ENCODE peak calls at places on chromosomes 13 and 19, in five cellular contexts. G is thoracic aorta, Z is DND-41, W is mesendoderm, J is cardiac muscle cell. D is an unnamed sample.

GRCh38 chr13:23763328-23763727 is 125.9 kb downstream of the MIPEP start:
- DNase-seq in G (no peak), Z (no peak), J (no peak), W (no peak), D (no peak)

GRCh38 chr19:37362733-37363132 is 8.2 kb upstream of the ZNF527 start:
- DNase-seq in Z (no peak), W (peak; percentile 76), J (peak; percentile 5), G (no peak), D (no peak)

GRCh38 chr13:49409008-49409407 is 34.9 kb downstream of the CAB39L start:
- DNase-seq in W (no peak), G (no peak), Z (no peak), J (no peak), D (no peak)

GRCh38 chr13:84607614-84608013 is 725.3 kb upstream of the SLITRK1 start:
- DNase-seq in G (peak; percentile 6), W (no peak), J (peak; percentile 61), Z (no peak), D (peak; percentile 17)

GRCh38 chr19:28883241-28883693 is 329.7 kb downstream of the UQCRFS1 start:
- DNase-seq in G (no peak), W (peak; percentile 11), J (peak; percentile 40), Z (no peak), D (no peak)

GRCh38 chr19:1266116-1266817 is 2.9 kb upstream of the CIRBP start:
- DNase-seq in W (peak; percentile 91), G (no peak), J (peak; percentile 87), Z (peak; percentile 54), D (peak; percentile 90)

GRCh38 chr13:93767917-93768422 is 541.4 kb downstream of the GPC6 start:
- DNase-seq in W (no peak), J (no peak), Z (no peak), G (no peak), D (no peak)

GRCh38 chr13:31929031-31929770 is 102.4 kb upstream of the FRY start:
- DNase-seq in Z (no peak), J (no peak), G (no peak), W (no peak), D (no peak)

GRCh38 chr19:27906081-27906480 is 1306.9 kb downstream of the UQCRFS1 start:
- DNase-seq in J (no peak), G (no peak), W (no peak), Z (no peak), D (no peak)

GRCh38 chr13:97226013-97226412 is 3.9 kb downstream of the MBNL2 start:
- DNase-seq in J (no peak), G (no peak), W (no peak), Z (no peak), D (no peak)

GRCh38 chr13:33319859-33320258 is 34.3 kb upstream of the STARD13 start:
- DNase-seq in W (no peak), Z (no peak), J (no peak), G (no peak), D (no peak)

GRCh38 chr13:33323766-33324525 is 38.4 kb upstream of the STARD13 start:
- DNase-seq in Z (no peak), J (peak; percentile 46), G (no peak), W (no peak), D (no peak)

GRCh38 chr13:33322965-33323668 is 37.6 kb upstream of the STARD13 start:
- DNase-seq in Z (no peak), J (no peak), W (no peak), G (no peak), D (no peak)

GRCh38 chr13:33321686-33322473 is 36.3 kb upstream of the STARD13 start:
- DNase-seq in W (no peak), Z (no peak), G (no peak), J (peak; percentile 58), D (no peak)

DNA sequence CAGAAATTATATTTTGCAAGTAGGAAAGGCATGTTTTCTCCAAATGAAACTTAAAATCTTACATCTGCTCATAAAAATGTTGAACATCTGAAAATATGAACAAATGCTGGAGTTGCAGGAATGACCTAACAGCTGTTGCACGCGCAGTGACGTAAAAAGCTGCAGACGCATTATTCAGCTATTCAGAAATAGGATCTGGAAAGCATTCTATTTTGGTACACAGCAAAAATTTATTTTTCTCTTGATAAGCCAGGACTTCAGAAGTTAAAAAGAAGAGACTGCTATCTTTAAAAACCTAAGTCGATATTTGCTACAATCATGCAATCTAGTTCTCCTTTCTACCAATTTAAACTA is 36.9 kb upstream of the STARD13 start:
- DNase-seq in Z (no peak), J (peak; percentile 82), G (no peak), W (no peak), D (no peak)
- H3K27ac ChIP-seq in Z (no peak overlapping the region), J (no peak overlapping the region), G (no peak overlapping the region), W (no peak overlapping the region), D (no peak overlapping the region)

DNA sequence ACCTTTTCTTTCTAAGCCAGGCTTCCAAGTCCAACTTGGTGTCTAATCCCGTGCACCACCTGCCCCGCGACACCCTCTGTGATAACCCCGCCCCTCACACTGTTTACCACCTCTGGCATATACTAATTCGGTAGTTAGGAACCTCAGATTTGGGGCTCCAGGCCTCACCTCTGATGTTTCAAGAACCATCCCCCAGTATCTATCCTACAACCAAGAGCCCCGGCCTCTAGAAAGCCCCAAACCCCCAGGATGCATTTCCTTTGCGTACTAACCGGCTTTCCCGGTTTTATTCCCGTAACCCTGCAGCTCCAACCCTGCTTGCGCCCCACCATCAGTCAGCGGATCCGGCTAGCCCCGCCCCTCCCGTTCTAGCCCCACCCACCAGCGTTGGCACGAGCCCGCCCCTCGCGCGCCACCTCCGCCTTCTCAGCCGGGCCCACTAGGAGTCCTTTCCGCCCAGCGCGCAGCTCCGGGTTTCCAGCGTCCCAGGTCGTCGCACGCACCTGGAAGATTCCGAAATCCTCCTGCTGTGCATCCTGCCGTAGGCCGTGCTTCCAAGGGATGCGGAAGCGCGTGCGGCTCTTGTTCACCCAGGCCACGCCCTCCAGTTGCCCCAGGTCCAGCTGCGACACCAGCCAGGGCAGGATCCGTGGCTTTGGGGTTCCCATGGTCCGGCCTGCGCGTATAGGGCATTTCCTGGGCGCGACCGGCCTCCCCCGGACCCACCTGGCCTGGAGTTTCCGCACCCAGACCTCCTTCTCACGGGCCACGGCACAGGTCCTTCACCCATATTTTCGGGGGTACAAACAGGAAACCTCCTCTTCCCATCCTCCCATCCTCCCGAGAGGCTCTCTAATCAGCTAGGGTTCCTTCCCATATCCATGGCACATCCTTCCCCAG is 1.2 kb downstream of the IRF3 start:
- DNase-seq in Z (peak; percentile 91), W (peak; percentile 92), J (peak; percentile 80), G (peak; percentile 53), D (peak; percentile 95)
- H3K27ac ChIP-seq in Z (peak overlapping the region; percentile 76), W (peak overlapping the region; percentile 55), J (no peak overlapping the region), G (peak overlapping the region; percentile 80), D (peak overlapping the region; percentile 97)

GRCh38 chr19:2680808-2681207 is 21.7 kb downstream of the GNG7 start:
- DNase-seq in G (no peak), J (no peak), Z (no peak), W (no peak), D (no peak)
- H3K27ac ChIP-seq in G (no peak overlapping the region), J (no peak overlapping the region), Z (no peak overlapping the region), W (no peak overlapping the region), D (no peak overlapping the region)

GRCh38 chr19:17504030-17504429 is 7.4 kb upstream of the PGLS start:
- DNase-seq in G (no peak), J (no peak), W (no peak), Z (no peak), D (no peak)

GRCh38 chr19:17504456-17504855 is 7.0 kb upstream of the PGLS start:
- DNase-seq in W (no peak), J (no peak), Z (no peak), G (no peak), D (no peak)

GRCh38 chr19:17506745-17507144 is 4.7 kb upstream of the PGLS start:
- DNase-seq in W (no peak), Z (no peak), G (no peak), J (no peak), D (no peak)

GRCh38 chr19:17503240-17503639 is 8.2 kb upstream of the PGLS start:
- DNase-seq in Z (no peak), J (no peak), G (no peak), W (no peak), D (no peak)

GRCh38 chr19:17505218-17505617 is 6.2 kb upstream of the PGLS start:
- DNase-seq in Z (no peak), J (no peak), W (no peak), G (no peak), D (no peak)
- H3K27ac ChIP-seq in Z (no peak overlapping the region), J (no peak overlapping the region), W (no peak overlapping the region), G (no peak overlapping the region), D (peak overlapping the region; percentile 98)

GRCh38 chr13:110262944-110263343 is 44.0 kb downstream of the COL4A1 start:
- DNase-seq in J (no peak), W (no peak), G (no peak), Z (no peak), D (no peak)

GRCh38 chr13:110262494-110262893 is 44.5 kb downstream of the COL4A1 start:
- DNase-seq in G (no peak), Z (no peak), J (no peak), W (no peak), D (no peak)

GRCh38 chr13:110261166-110262081 is 45.5 kb downstream of the COL4A1 start:
- DNase-seq in W (peak; percentile 51), G (no peak), J (no peak), Z (no peak), D (peak; percentile 23)

GRCh38 chr13:110263906-110264305 is 43.1 kb downstream of the COL4A1 start:
- DNase-seq in G (no peak), J (no peak), W (peak; percentile 23), Z (no peak), D (no peak)

DNA sequence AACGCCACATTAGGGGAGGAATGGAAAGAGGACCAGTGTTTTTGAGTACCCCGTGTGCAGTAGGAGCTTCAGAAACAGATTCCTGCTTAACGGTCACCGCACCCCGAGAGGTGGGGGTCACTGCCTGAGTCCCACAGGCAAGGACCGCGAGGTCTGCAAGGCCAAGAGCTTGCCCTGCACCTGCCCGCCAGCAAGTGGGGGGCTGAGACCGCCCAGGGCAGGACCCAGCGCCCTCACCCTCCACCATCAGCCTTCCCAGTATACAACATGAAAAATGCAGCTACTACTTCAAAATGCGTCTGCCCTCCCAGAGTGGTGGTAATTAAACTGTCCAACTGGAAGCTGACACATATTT is 44.9 kb downstream of the COL4A1 start:
- DNase-seq in W (no peak), J (no peak), G (no peak), Z (no peak), D (no peak)
- H3K27ac ChIP-seq in W (no peak overlapping the region), J (no peak overlapping the region), G (peak overlapping the region; percentile 80), Z (no peak overlapping the region), D (no peak overlapping the region)

DNA sequence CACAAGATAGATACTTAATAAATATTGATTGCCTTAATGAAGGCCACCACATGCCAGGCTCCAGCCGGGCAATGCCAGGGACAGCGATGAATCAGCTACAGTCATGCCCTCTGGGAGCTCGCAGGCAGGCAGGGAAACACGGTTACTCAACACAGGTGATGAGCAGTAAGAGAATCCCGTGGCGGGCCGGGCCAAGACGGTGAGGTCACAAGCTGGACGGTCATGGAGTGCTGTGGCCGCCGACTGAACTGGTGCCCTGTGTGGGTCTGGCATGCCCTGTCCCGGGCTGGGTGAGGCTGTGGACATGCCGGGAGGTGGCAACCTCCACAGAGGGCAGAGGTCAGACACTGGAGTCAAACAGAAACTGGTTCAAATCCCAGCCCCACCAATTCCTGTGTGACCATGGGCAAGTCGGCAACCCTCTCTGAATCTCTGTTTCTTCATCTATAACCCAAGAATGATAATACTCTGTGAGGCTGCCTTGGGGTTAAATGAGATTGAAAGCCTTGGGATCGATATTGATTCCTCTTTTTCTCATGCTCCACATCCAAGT is 13.2 kb upstream of the PAK4 start:
- DNase-seq in W (no peak), G (no peak), Z (no peak), J (no peak), D (peak; percentile 95)
- H3K27ac ChIP-seq in W (no peak overlapping the region), G (no peak overlapping the region), Z (no peak overlapping the region), J (no peak overlapping the region), D (peak overlapping the region; percentile 83)

D was measured in RWPE1.